ENCODE peak calls at places on chromosomes 12 and 14, in eight cellular contexts. H is foreskin fibroblast; V is GM13976; P is A549; Q is mucosa of descending colon; F is activated CD4-positive, alpha-beta T cell treated with anti-CD3 and anti-CD28 coated beads, Interleukin-2, amount 50 U/mL, for 1 hour; E is head of caudate nucleus; T is NCI-H1105. D is an unnamed sample.

GRCh38 chr14:105043656-105044055 is 21.6 kb downstream of the GPR132 start:
- DNase-seq in H (no peak), V (no peak), P (no peak), Q (no peak), F (no peak), E (no peak), T (no peak), D (no peak)

GRCh38 chr14:21268612-21269251 is 510 bp downstream of the HNRNPC start:
- DNase-seq in H (no peak), V (no peak), P (no peak), Q (no peak), F (no peak), E (no peak), T (peak), D (peak)

GRCh38 chr12:76529226-76529918 is 30.2 kb downstream of the OSBPL8 start:
- DNase-seq in H (no peak), V (no peak), P (no peak), Q (no peak), F (no peak), E (no peak), T (no peak), D (no peak)

GRCh38 chr12:120925740-120926563 is 21.8 kb upstream of the SPPL3 start:
- DNase-seq in H (no peak), V (no peak), P (no peak), Q (no peak), F (no peak), E (no peak), T (no peak), D (no peak)

GRCh38 chr12:69225251-69225910 is 14.0 kb upstream of the CPSF6 start:
- DNase-seq in H (no peak), V (no peak), P (no peak), Q (no peak), F (no peak), E (no peak), T (no peak), D (no peak)

GRCh38 chr14:106681161-106681955 is 1155.0 kb downstream of the TMEM121 start:
- DNase-seq in H (no peak), V (no peak), P (no peak), Q (no peak), F (no peak), E (no peak), T (no peak), D (no peak)

GRCh38 chr14:100193417-100194357 is 34.2 kb upstream of the DEGS2 start:
- DNase-seq in H (no peak), V (peak), P (no peak), Q (peak), F (peak), E (peak), T (no peak), D (no peak)

GRCh38 chr12:115137812-115138521 is 454.0 kb upstream of the TBX3 start:
- DNase-seq in H (no peak), V (no peak), P (no peak), Q (no peak), F (no peak), E (no peak), T (no peak), D (no peak)

GRCh38 chr12:14417717-14418116 is 52.2 kb downstream of the ATF7IP start:
- DNase-seq in H (peak), V (no peak), P (no peak), Q (peak), F (peak), E (peak), T (no peak), D (peak)

GRCh38 chr12:98198261-98198982 is 317.0 kb upstream of the TMPO start:
- DNase-seq in H (no peak), V (no peak), P (no peak), Q (no peak), F (no peak), E (no peak), T (no peak), D (no peak)

GRCh38 chr12:56520025-56520810 is 1.4 kb upstream of the RBMS2 start:
- DNase-seq in H (no peak), V (no peak), P (no peak), Q (no peak), F (no peak), E (no peak), T (no peak), D (no peak)

GRCh38 chr12:14952295-14952995 is 9.0 kb downstream of the ARHGDIB start:
- DNase-seq in H (peak), V (peak), P (peak), Q (no peak), F (no peak), E (no peak), T (no peak), D (peak)

GRCh38 chr12:20272801-20273200 is 95.5 kb upstream of the PDE3A start:
- DNase-seq in H (no peak), V (no peak), P (no peak), Q (no peak), F (no peak), E (no peak), T (no peak), D (no peak)

GRCh38 chr12:131850856-131851559 is 22.8 kb downstream of the MMP17 start:
- DNase-seq in H (no peak), V (no peak), P (peak), Q (no peak), F (no peak), E (no peak), T (no peak), D (peak)

GRCh38 chr12:92224685-92225331 is 79.2 kb upstream of the BTG1 start:
- DNase-seq in H (peak), V (no peak), P (no peak), Q (no peak), F (no peak), E (no peak), T (no peak), D (peak)

GRCh38 chr14:94115068-94115591 is 4.6 kb downstream of the IFI27 start:
- DNase-seq in H (no peak), V (no peak), P (no peak), Q (peak), F (no peak), E (no peak), T (no peak), D (no peak)

GRCh38 chr12:34598851-34599529 is 576.7 kb downstream of the ALG10 start:
- DNase-seq in H (no peak), V (peak), P (no peak), Q (peak), F (no peak), E (no peak), T (no peak), D (no peak)

GRCh38 chr12:89975578-89975977 is 266.9 kb upstream of the ATP2B1 start:
- DNase-seq in H (no peak), V (no peak), P (no peak), Q (no peak), F (no peak), E (no peak), T (no peak), D (no peak)

GRCh38 chr12:132423251-132424117 is 66.5 kb upstream of the FBRSL1 start:
- DNase-seq in H (no peak), V (no peak), P (peak), Q (no peak), F (no peak), E (no peak), T (no peak), D (peak)

GRCh38 chr12:110689002-110689600 is at the start of gene HVCN1:
- DNase-seq in H (peak), V (peak), P (no peak), Q (peak), F (peak), E (peak), T (no peak), D (peak)

GRCh38 chr12:52971701-52972329 is 22.9 kb downstream of the KRT18 start:
- DNase-seq in H (peak), V (no peak), P (peak), Q (peak), F (no peak), E (no peak), T (no peak), D (no peak)

GRCh38 chr12:116534341-116535121 is 24.6 kb upstream of the MAP1LC3B2 start:
- DNase-seq in H (no peak), V (no peak), P (no peak), Q (no peak), F (no peak), E (peak), T (peak), D (peak)

GRCh38 chr12:50246159-50246865 is 37.0 kb downstream of the LIMA1 start:
- DNase-seq in H (no peak), V (no peak), P (no peak), Q (no peak), F (no peak), E (no peak), T (no peak), D (no peak)

GRCh38 chr12:89351489-89352241 is 636 bp downstream of the DUSP6 start:
- DNase-seq in H (no peak), V (peak), P (peak), Q (peak), F (peak), E (peak), T (peak), D (peak)

GRCh38 chr12:13173537-13173936 is 23.0 kb upstream of the EMP1 start:
- DNase-seq in H (peak), V (peak), P (no peak), Q (no peak), F (no peak), E (no peak), T (no peak), D (peak)

GRCh38 chr14:55665067-55665700 is 85.2 kb downstream of the KTN1 start:
- DNase-seq in H (no peak), V (no peak), P (no peak), Q (no peak), F (no peak), E (no peak), T (no peak), D (no peak)

GRCh38 chr12:107474639-107475539 is 210.7 kb upstream of the PWP1 start:
- DNase-seq in H (no peak), V (no peak), P (no peak), Q (no peak), F (no peak), E (no peak), T (no peak), D (no peak)

GRCh38 chr14:105141486-105142281 is 26.9 kb downstream of the JAG2 start:
- DNase-seq in H (no peak), V (no peak), P (no peak), Q (no peak), F (no peak), E (no peak), T (no peak), D (no peak)

GRCh38 chr14:66603945-66604344 is 96.0 kb downstream of the GPHN start:
- DNase-seq in H (no peak), V (no peak), P (no peak), Q (no peak), F (no peak), E (no peak), T (no peak), D (no peak)

GRCh38 chr14:23570806-23571483 is 3.4 kb upstream of the AP1G2 start:
- DNase-seq in H (no peak), V (no peak), P (no peak), Q (no peak), F (no peak), E (no peak), T (no peak), D (no peak)

GRCh38 chr14:61471297-61471980 is 150.1 kb downstream of the PRKCH start:
- DNase-seq in H (no peak), V (no peak), P (no peak), Q (no peak), F (no peak), E (no peak), T (no peak), D (no peak)

GRCh38 chr14:54058501-54058900 is 101.9 kb upstream of the BMP4 start:
- DNase-seq in H (no peak), V (no peak), P (no peak), Q (no peak), F (no peak), E (no peak), T (no peak), D (no peak)

GRCh38 chr12:21502872-21503271 is 1.3 kb downstream of the GOLT1B start:
- DNase-seq in H (no peak), V (no peak), P (no peak), Q (no peak), F (no peak), E (no peak), T (no peak), D (peak)

GRCh38 chr12:100566887-100567637 is 6.4 kb upstream of the GAS2L3 start:
- DNase-seq in H (peak), V (peak), P (no peak), Q (no peak), F (no peak), E (peak), T (no peak), D (peak)

GRCh38 chr14:102786758-102787157 is 9.5 kb downstream of the TRAF3 start:
- DNase-seq in H (peak), V (no peak), P (no peak), Q (no peak), F (no peak), E (no peak), T (no peak), D (no peak)

GRCh38 chr14:66944872-66945271 is 244.4 kb upstream of the GARIN2 start:
- DNase-seq in H (peak), V (no peak), P (no peak), Q (no peak), F (no peak), E (no peak), T (no peak), D (peak)

GRCh38 chr12:66092559-66093269 is 37.8 kb downstream of the LLPH start:
- DNase-seq in H (peak), V (no peak), P (no peak), Q (no peak), F (no peak), E (no peak), T (no peak), D (peak)

GRCh38 chr12:94262228-94263010 is 114.0 kb downstream of the PLXNC1 start:
- DNase-seq in H (peak), V (peak), P (peak), Q (peak), F (peak), E (peak), T (peak), D (peak)

GRCh38 chr12:14263742-14264141 is 101.7 kb upstream of the ATF7IP start:
- DNase-seq in H (no peak), V (no peak), P (no peak), Q (no peak), F (no peak), E (no peak), T (no peak), D (no peak)